ENCODE peak calls at places on chromosomes 12 and 14, in five cellular contexts. I is COR-L47, Y is occipital lobe, H is natural killer cell, A is NCI-H2081. F is an unnamed sample.

GRCh38 chr12:12839886-12840285 is 26.7 kb downstream of the DDX47 start:
- DNase-seq in I (no peak), Y (no peak), H (no peak), A (no peak), F (no peak)

GRCh38 chr14:93700928-93701327 is 87.4 kb downstream of the PRIMA1 start:
- DNase-seq in H (no peak), A (no peak), I (no peak), Y (no peak), F (no peak)

GRCh38 chr12:88957358-88957757 is 377.1 kb upstream of the KITLG start:
- DNase-seq in I (no peak), H (no peak), A (no peak), Y (no peak), F (no peak)

GRCh38 chr14:96821501-96821900 is 24.3 kb downstream of the VRK1 start:
- DNase-seq in H (no peak), Y (no peak), I (no peak), A (no peak), F (no peak)

GRCh38 chr14:106843951-106844483 is 1317.6 kb downstream of the TMEM121 start:
- DNase-seq in I (no peak), A (no peak), H (peak), Y (no peak), F (no peak)

GRCh38 chr12:41932028-41932427 is 212.6 kb downstream of the GXYLT1 start:
- DNase-seq in A (no peak), I (no peak), Y (no peak), H (no peak), F (no peak)

GRCh38 chr12:127479256-127479655 is 787.7 kb upstream of the TMEM132C start:
- DNase-seq in I (no peak), Y (no peak), A (no peak), H (no peak), F (no peak)

GRCh38 chr12:119216084-119216483 is 37.4 kb downstream of the HSPB8 start:
- DNase-seq in I (no peak), H (no peak), A (no peak), Y (no peak), F (no peak)

GRCh38 chr12:109827566-109828550 is 5.3 kb downstream of the TRPV4 start:
- DNase-seq in I (no peak), Y (no peak), H (no peak), A (no peak), F (no peak)

F was measured in erythroblast.